ENCODE peak calls at places on chromosomes 2 and 18, in four cellular contexts. M is H9, H is neural progenitor cell, A is RWPE2. C is an unnamed sample.
A peak's percentile ranks its signal among the peaks of the same experiment; 100 is the strongest.

GRCh38 chr2:24420373-24420772 is 60.0 kb upstream of the ITSN2 start:
- DNase-seq in A (no peak), M (no peak), H (no peak), C (no peak)

GRCh38 chr2:16671760-16672159 is 6.1 kb upstream of the CYRIA start:
- DNase-seq in M (no peak), A (no peak), H (no peak), C (no peak)

GRCh38 chr2:151553-152328 is 105.4 kb upstream of the FAM110C start:
- DNase-seq in M (peak; percentile 42), A (no peak), H (peak; percentile 28), C (peak; percentile 52)

GRCh38 chr2:147149589-147150245 is 695.1 kb upstream of the ACVR2A start:
- DNase-seq in H (no peak), A (peak; percentile 22), M (no peak), C (no peak)

GRCh38 chr2:225103737-225104141 is 61.5 kb upstream of the DOCK10 start:
- DNase-seq in H (no peak), M (no peak), A (no peak), C (no peak)

GRCh38 chr2:11499081-11499743 is 33.3 kb upstream of the E2F6 start:
- DNase-seq in A (no peak), H (peak; percentile 84), M (no peak), C (no peak)

GRCh38 chr18:13137041-13137938 is 81.3 kb upstream of the LDLRAD4 start:
- DNase-seq in A (no peak), M (no peak), H (peak; percentile 21), C (no peak)

GRCh38 chr2:173998386-173998785 is 33.2 kb upstream of the SP3 start:
- DNase-seq in H (no peak), M (no peak), A (no peak), C (no peak)

GRCh38 chr2:111667542-111668273 is 216.3 kb downstream of the ANAPC1 start:
- DNase-seq in M (no peak), A (no peak), H (no peak), C (no peak)

GRCh38 chr2:160730296-160730995 is 236.8 kb upstream of the RBMS1 start:
- DNase-seq in A (no peak), H (peak; percentile 41), M (no peak), C (no peak)

GRCh38 chr2:86068098-86069047 is 37.3 kb downstream of the POLR1A start:
- DNase-seq in H (no peak), A (no peak), M (peak; percentile 18), C (no peak)

GRCh38 chr2:69400121-69400520 is 13.1 kb upstream of the GFPT1 start:
- DNase-seq in M (no peak), H (no peak), A (no peak), C (no peak)

GRCh38 chr2:213162515-213163118 is 11.2 kb upstream of the IKZF2 start:
- DNase-seq in M (no peak), A (no peak), H (no peak), C (no peak)

GRCh38 chr2:219249203-219249980 is 3.7 kb upstream of the TUBA4B start:
- DNase-seq in H (no peak), M (no peak), A (peak; percentile 91), C (peak; percentile 94)

GRCh38 chr2:109344270-109344805 is 215.3 kb downstream of the SH3RF3 start:
- DNase-seq in M (no peak), H (no peak), A (no peak), C (no peak)

GRCh38 chr18:29457316-29457715 is 1280.4 kb upstream of the CDH2 start:
- DNase-seq in H (no peak), M (no peak), A (no peak), C (peak; percentile 49)

GRCh38 chr2:11128258-11128951 is 26.9 kb upstream of the SLC66A3 start:
- DNase-seq in M (no peak), A (no peak), H (no peak), C (no peak)

GRCh38 chr2:176562359-176563043 is 293.3 kb downstream of the MTX2 start:
- DNase-seq in H (no peak), A (no peak), M (no peak), C (no peak)

GRCh38 chr2:43131890-43132522 is 94.4 kb downstream of the ZFP36L2 start:
- DNase-seq in A (peak; percentile 17), M (no peak), H (no peak), C (no peak)

GRCh38 chr2:28522479-28522878 is 26.6 kb downstream of the PLB1 start:
- DNase-seq in A (no peak), M (no peak), H (peak; percentile 66), C (no peak)

GRCh38 chr18:50373531-50373930 is 1.3 kb upstream of the SKA1 start:
- DNase-seq in A (no peak), H (no peak), M (no peak), C (no peak)

GRCh38 chr2:59389240-59389639 is 1148.1 kb upstream of the FANCL start:
- DNase-seq in M (no peak), A (peak; percentile 77), H (no peak), C (peak; percentile 68)

GRCh38 chr18:3380384-3380961 is 69.5 kb upstream of the TGIF1 start:
- DNase-seq in M (no peak), A (no peak), H (no peak), C (peak; percentile 41)

GRCh38 chr18:27604583-27604982 is 419.5 kb upstream of the CHST9 start:
- DNase-seq in H (no peak), M (no peak), A (no peak), C (peak; percentile 8)

GRCh38 chr2:78992807-78993517 is 32.5 kb upstream of the REG3G start:
- DNase-seq in H (peak; percentile 59), M (peak; percentile 88), A (no peak), C (no peak)

GRCh38 chr2:64686283-64686956 is 32.7 kb upstream of the SERTAD2 start:
- DNase-seq in M (peak; percentile 37), H (no peak), A (no peak), C (no peak)

GRCh38 chr2:181152701-181153100 is 172.3 kb downstream of the UBE2E3 start:
- DNase-seq in H (no peak), A (no peak), M (no peak), C (no peak)

GRCh38 chr2:53969285-53970094 is 1.3 kb downstream of the PSME4 start:
- DNase-seq in H (no peak), A (no peak), M (no peak), C (peak; percentile 74)

GRCh38 chr2:88137833-88138232 is 10.0 kb upstream of the FABP1 start:
- DNase-seq in A (no peak), M (no peak), H (no peak), C (no peak)

GRCh38 chr2:118321436-118322100 is 233.3 kb downstream of the INSIG2 start:
- DNase-seq in A (no peak), M (peak; percentile 64), H (peak; percentile 52), C (no peak)

GRCh38 chr18:36734589-36734988 is 94.2 kb downstream of the TPGS2 start:
- DNase-seq in A (no peak), H (no peak), M (no peak), C (no peak)

GRCh38 chr2:109516445-109517117 is 97.2 kb downstream of the SEPTIN10 start:
- DNase-seq in M (peak; percentile 90), H (peak; percentile 86), A (no peak), C (no peak)

GRCh38 chr2:221505605-221506004 is 66.5 kb downstream of the EPHA4 start:
- DNase-seq in A (no peak), M (no peak), H (no peak), C (no peak)

GRCh38 chr2:173412628-173413027 is 58.0 kb downstream of the CDCA7 start:
- DNase-seq in M (no peak), H (no peak), A (no peak), C (no peak)

GRCh38 chr2:162072976-162073775 is 839 bp downstream of the DPP4 start:
- DNase-seq in H (peak; percentile 19), A (no peak), M (no peak), C (no peak)

GRCh38 chr2:162155093-162155492 is 3.0 kb upstream of the GCG start:
- DNase-seq in A (no peak), M (no peak), H (no peak), C (no peak)

GRCh38 chr2:144937899-144938298 is 418.0 kb upstream of the ZEB2 start:
- DNase-seq in H (no peak), M (no peak), A (no peak), C (no peak)
- H3K27ac ChIP-seq in H (no peak overlapping the region), M (no peak overlapping the region), A (peak overlapping the region; percentile 3), C (no peak overlapping the region)

GRCh38 chr2:94977826-94978225 is 47.7 kb upstream of the MAL start:
- DNase-seq in M (no peak), H (no peak), A (no peak), C (no peak)
- H3K27ac ChIP-seq in M (no peak overlapping the region), H (no peak overlapping the region), A (no peak overlapping the region), C (no peak overlapping the region)

DNA sequence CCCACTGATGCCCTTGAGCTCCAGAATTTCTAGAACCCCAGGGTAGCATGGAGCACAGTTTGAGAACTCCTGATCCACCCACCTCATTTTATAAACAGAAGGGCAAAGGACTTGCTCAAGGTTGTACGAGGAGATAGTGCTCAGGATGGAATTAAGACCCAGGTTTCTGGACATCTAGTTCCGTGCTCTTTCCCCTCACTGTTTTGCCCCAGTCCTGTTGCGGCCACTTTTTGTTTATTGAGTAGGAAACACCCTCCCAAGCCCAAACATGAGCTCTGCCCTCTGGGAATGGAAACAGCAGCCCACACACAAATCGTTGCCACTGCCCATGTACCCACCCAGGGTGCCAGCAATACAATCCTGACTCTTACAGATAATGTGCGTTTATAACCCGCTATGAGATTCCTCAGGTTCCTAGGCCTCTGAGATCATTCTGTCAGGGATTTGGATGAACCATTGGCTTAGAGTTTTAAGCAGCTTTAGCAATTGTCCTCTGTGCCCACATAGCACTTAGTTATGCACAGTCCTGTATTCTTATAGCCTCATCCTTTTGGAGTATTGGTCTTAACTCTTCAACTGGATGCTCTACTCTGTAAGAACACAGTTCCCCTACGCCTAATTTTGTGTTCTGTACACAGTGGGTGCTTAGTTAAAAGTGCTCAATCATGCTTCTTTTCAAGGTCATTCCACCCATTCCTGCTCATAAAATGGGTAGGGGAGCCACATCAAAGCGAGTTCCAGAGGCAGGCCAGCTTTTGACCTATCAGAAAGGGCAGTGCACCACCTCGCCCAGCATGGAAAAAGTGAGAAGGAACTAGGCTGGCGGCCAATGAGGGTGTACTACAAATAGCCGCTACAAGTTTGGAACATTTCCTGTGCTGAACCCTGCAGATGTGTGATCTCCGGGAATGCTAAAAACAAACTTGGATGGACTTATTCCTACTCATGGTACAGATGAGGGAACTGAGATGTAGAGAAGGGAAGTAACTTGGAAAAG is 60.3 kb upstream of the IGFBP2 start:
- DNase-seq in M (no peak), A (no peak), H (no peak), C (no peak)
- H3K27ac ChIP-seq in M (no peak overlapping the region), A (no peak overlapping the region), H (no peak overlapping the region), C (no peak overlapping the region)

GRCh38 chr2:237766334-237766733 is 32.2 kb upstream of the RBM44 start:
- DNase-seq in H (no peak), A (no peak), M (no peak), C (no peak)
- H3K27ac ChIP-seq in H (no peak overlapping the region), A (no peak overlapping the region), M (no peak overlapping the region), C (no peak overlapping the region)

DNA sequence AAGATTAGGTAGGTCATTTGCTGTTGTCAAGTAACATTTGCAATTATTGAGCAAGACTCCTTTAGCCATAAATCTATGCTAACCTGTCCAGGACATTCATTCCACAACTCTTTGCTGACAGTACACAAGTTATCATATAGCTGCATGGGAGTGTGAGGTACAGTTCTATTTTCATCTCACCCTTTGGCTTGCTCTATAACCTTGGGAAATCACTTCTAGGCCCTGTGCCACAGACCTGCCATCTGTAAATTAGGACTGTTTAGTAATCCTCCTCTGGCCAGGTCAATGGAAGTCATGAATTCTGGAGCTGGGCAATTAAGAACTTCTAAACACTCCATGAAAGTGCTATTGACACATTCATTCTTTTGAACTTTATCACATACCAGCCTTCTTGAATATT is 34.6 kb upstream of the PAIP2B start:
- DNase-seq in M (no peak), A (no peak), H (no peak), C (no peak)
- H3K27ac ChIP-seq in M (no peak overlapping the region), A (no peak overlapping the region), H (no peak overlapping the region), C (no peak overlapping the region)